ENCODE peak calls at places on chromosomes 1 and 21, in ten cellular contexts. O is H9; W is CD8-positive, alpha-beta T cell; T is ovary; V is colonic mucosa; X is upper lobe of right lung; Q is brain microvascular endothelial cell; M is WTC11; A is progenitor cell of endocrine pancreas; G is neural progenitor cell. I is an unnamed sample.

GRCh38 chr1:245704765-245705164 is 550.0 kb downstream of the KIF26B start:
- DNase-seq in A (no peak), O (peak), G (no peak), Q (peak), M (no peak), T (no peak), X (no peak), W (no peak), V (no peak), I (no peak)

GRCh38 chr21:46207006-46207919 is 21.3 kb downstream of the LSS start:
- DNase-seq in M (peak), W (no peak), A (no peak), G (no peak), V (no peak), X (peak), O (no peak), T (peak), Q (no peak), I (no peak)

GRCh38 chr1:236396665-236397043 is 2.6 kb downstream of the EDARADD start:
- DNase-seq in M (no peak), T (no peak), V (no peak), A (no peak), O (no peak), Q (no peak), W (no peak), X (no peak), G (no peak), I (no peak)

GRCh38 chr1:64062941-64063581 is 140.4 kb upstream of the UBE2U start:
- DNase-seq in O (no peak), Q (no peak), M (no peak), W (no peak), G (no peak), V (no peak), T (no peak), X (no peak), A (no peak), I (no peak)

GRCh38 chr1:40877681-40878080 is 15.5 kb upstream of the CITED4 start:
- DNase-seq in V (peak), G (no peak), M (no peak), X (no peak), T (peak), Q (peak), O (no peak), W (no peak), A (no peak), I (no peak)

GRCh38 chr1:89573410-89573809 is 48.8 kb downstream of the LRRC8B start:
- DNase-seq in T (no peak), X (no peak), Q (no peak), W (no peak), G (no peak), V (no peak), A (no peak), O (no peak), M (no peak), I (no peak)

GRCh38 chr1:10387611-10388386 is 11.1 kb upstream of the PGD start:
- DNase-seq in W (no peak), O (no peak), V (no peak), A (no peak), X (no peak), M (no peak), G (peak), Q (peak), T (peak), I (no peak)

GRCh38 chr1:169325117-169325516 is 42.5 kb downstream of the NME7 start:
- DNase-seq in X (no peak), T (no peak), W (no peak), V (no peak), O (peak), G (peak), Q (no peak), A (no peak), M (peak), I (no peak)

GRCh38 chr1:153963850-153964331 is 554 bp upstream of the SLC39A1 start:
- DNase-seq in O (peak), M (peak), T (peak), V (peak), Q (no peak), W (no peak), X (peak), A (peak), G (peak), I (peak)

GRCh38 chr1:235624751-235625192 is 24.8 kb downstream of the GNG4 start:
- DNase-seq in T (peak), O (no peak), W (no peak), M (no peak), G (no peak), Q (peak), V (no peak), A (no peak), X (no peak), I (no peak)

GRCh38 chr21:32426066-32426465 is 13.6 kb downstream of the EVA1C start:
- DNase-seq in V (no peak), M (no peak), A (no peak), W (no peak), T (no peak), X (no peak), G (no peak), Q (no peak), O (no peak), I (no peak)

GRCh38 chr1:226402615-226403521 is 5.0 kb downstream of the PARP1 start:
- DNase-seq in X (no peak), M (no peak), G (no peak), Q (no peak), V (no peak), A (no peak), O (peak), W (no peak), T (no peak), I (no peak)

GRCh38 chr1:74485622-74486021 is 26.8 kb downstream of the LRRC53 start:
- DNase-seq in Q (no peak), M (no peak), A (no peak), W (no peak), V (no peak), X (no peak), T (no peak), G (no peak), O (no peak), I (no peak)

GRCh38 chr1:40848530-40849189 is 13.5 kb downstream of the CITED4 start:
- DNase-seq in X (peak), G (peak), Q (peak), W (no peak), V (peak), M (peak), O (peak), A (peak), T (peak), I (peak)

GRCh38 chr1:40050863-40051262 is 10.3 kb downstream of the CAP1 start:
- DNase-seq in Q (no peak), G (no peak), O (no peak), V (no peak), W (no peak), X (no peak), T (no peak), M (no peak), A (no peak), I (no peak)

GRCh38 chr21:44315691-44316208 is 15.9 kb downstream of the PFKL start:
- DNase-seq in X (no peak), O (no peak), Q (no peak), W (no peak), T (no peak), G (no peak), A (no peak), M (no peak), V (no peak), I (no peak)

GRCh38 chr21:29549614-29550013 is 250.9 kb downstream of the BACH1 start:
- DNase-seq in O (no peak), Q (no peak), W (no peak), X (no peak), T (no peak), M (no peak), A (no peak), G (no peak), V (no peak), I (no peak)

GRCh38 chr1:149986486-149987296 is 23.8 kb downstream of the OTUD7B start:
- DNase-seq in O (no peak), G (no peak), V (no peak), X (no peak), M (no peak), T (no peak), W (no peak), Q (peak), A (no peak), I (no peak)

GRCh38 chr1:113784104-113784779 is 25.0 kb upstream of the PHTF1 start:
- DNase-seq in A (no peak), O (no peak), X (no peak), Q (no peak), V (no peak), G (no peak), T (no peak), W (no peak), M (no peak), I (no peak)

GRCh38 chr1:64246294-64246917 is 43.0 kb downstream of the UBE2U start:
- DNase-seq in X (no peak), T (no peak), A (no peak), V (no peak), Q (no peak), M (no peak), W (no peak), O (no peak), G (peak), I (no peak)

DNA sequence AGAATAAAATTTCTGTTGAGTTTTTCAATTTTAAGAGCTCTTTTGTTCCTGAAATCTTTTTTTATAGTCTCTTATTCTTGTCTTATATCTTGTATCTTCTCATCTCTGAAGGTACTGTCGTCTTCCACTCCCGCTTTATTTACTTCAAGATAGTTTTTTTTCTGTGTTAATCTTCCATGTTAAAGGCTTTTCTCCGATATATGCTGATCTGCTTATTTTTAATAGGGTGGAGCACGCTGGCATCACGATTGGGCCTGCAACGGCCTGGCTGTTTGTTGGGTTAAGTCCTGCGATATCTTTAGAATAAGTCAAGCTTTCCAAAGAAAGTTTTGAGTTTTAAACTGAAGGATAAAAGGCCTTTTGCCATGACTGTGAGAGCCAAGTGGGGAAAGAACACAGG is 35.7 kb downstream of the MRPS6 start:
- DNase-seq in Q (no peak), T (no peak), A (no peak), G (no peak), O (no peak), V (no peak), W (no peak), M (no peak), X (no peak), I (no peak)
- TF ChIP-seq CTCF in Q (no peak), T (no peak), A (no peak), G (no peak), O (no peak), V (no peak), W (no peak), M (no peak), X (no peak), I (no peak)

DNA sequence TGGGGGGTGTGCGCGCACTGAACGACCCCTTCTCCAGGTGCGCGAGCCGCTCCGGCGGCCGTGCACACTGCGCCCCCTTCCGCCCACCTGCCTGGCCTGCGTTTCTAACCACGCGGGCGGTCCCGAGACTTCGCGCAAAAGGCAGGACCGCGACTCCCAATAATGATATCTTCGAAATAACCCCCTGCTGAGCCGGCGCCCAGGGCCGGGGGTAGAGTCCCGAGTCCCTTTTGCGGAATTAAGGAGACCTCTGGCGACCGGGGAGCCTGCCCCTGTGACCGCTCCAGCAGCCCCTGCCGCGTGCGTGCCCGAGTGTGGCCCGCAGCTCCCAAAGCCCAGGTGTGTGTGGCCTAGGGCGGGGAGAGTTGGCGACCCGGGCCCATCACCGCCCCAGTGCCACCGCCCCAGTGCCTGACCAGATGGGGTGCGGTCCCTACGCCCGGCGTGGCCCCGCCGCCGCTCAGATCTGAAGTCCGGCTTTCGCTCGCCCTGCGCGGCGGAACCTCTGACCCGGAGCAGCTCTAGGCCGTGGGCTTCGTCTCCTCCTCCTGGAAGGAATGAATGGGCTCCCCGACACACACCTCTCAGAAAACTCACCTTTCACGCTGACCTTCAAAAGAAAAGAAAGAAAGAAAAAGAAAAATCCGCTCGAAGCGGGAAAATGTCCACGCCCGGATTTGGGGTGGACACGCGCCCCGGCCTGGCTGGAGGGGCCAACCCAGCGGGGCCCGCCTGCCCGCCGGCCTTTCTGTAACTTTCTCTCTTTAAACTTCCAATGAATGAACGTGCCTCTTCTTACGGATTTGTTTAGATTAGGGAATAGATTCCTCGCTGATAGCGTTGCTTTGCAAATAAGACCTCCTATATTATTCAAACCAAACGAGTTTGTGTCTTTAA is 5.5 kb upstream of the SIM2 start:
- DNase-seq in W (no peak), A (no peak), G (peak), O (peak), X (no peak), Q (no peak), T (no peak), M (peak), V (no peak), I (peak)
- TF ChIP-seq CTCF in W (no peak), A (peak), G (peak), O (peak), X (no peak), Q (peak), T (no peak), M (peak), V (no peak), I (peak)

GRCh38 chr1:234435620-234436019 is 43.4 kb downstream of the TARBP1 start:
- DNase-seq in M (no peak), T (no peak), A (no peak), G (no peak), W (no peak), Q (no peak), O (no peak), X (no peak), V (no peak), I (no peak)

GRCh38 chr1:234438579-234438978 is 40.4 kb downstream of the TARBP1 start:
- DNase-seq in X (no peak), V (no peak), O (no peak), M (no peak), A (no peak), T (no peak), Q (no peak), G (no peak), W (no peak), I (no peak)

GRCh38 chr1:234434706-234435105 is 44.3 kb downstream of the TARBP1 start:
- DNase-seq in V (no peak), A (no peak), O (no peak), M (no peak), Q (no peak), G (no peak), T (no peak), W (no peak), X (no peak), I (no peak)

GRCh38 chr1:234440348-234440747 is 38.6 kb downstream of the TARBP1 start:
- DNase-seq in M (no peak), V (no peak), O (no peak), A (no peak), W (no peak), G (no peak), Q (no peak), X (no peak), T (no peak), I (no peak)

DNA sequence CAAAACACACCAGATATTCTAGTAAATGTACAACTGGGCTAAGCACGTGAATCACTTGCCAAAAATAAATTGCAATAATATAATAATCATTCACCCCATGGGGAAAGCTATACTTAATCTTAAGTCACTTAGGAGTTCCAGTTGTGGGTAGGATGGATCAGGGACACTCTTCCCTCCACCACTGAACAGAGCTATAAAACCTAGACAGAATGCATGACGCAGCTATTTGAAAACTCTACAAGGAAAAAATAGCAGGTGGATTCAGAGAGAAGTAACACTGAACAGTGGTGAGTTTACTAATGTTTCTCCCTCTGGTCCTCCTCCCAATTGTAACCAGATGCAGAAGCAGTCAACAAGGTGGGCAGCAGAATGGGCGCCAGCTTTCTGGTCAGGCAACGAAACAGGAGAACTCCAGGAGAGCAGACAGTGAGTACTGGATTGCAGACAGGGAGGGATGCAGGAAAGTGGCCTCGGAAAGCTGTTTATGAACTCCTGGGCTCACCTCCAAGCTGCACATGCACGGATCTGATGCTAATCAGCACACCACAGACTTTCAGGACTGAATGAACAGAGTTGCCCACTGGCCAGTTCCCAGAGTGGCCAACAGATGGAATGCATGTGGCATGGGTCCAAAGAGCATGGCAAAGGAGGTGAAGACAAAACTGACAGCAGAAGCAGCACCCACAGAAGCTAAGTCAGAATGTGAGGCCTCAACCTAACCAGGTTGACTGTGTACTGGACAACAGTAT is 41.4 kb downstream of the TARBP1 start:
- DNase-seq in W (no peak), V (no peak), X (no peak), G (no peak), A (no peak), Q (no peak), T (no peak), O (no peak), M (no peak), I (no peak)
- TF ChIP-seq CTCF in W (no peak), V (no peak), X (no peak), G (no peak), A (no peak), Q (peak), T (no peak), O (no peak), M (no peak), I (no peak)

GRCh38 chr1:151047925-151048644 is 534 bp downstream of the C1orf56 start:
- DNase-seq in W (peak), O (peak), Q (peak), G (peak), X (peak), A (peak), T (peak), M (peak), V (peak), I (peak)
- TF ChIP-seq CTCF in W (peak), O (peak), Q (peak), G (peak), X (peak), A (peak), T (peak), M (peak), V (no peak), I (peak)

DNA sequence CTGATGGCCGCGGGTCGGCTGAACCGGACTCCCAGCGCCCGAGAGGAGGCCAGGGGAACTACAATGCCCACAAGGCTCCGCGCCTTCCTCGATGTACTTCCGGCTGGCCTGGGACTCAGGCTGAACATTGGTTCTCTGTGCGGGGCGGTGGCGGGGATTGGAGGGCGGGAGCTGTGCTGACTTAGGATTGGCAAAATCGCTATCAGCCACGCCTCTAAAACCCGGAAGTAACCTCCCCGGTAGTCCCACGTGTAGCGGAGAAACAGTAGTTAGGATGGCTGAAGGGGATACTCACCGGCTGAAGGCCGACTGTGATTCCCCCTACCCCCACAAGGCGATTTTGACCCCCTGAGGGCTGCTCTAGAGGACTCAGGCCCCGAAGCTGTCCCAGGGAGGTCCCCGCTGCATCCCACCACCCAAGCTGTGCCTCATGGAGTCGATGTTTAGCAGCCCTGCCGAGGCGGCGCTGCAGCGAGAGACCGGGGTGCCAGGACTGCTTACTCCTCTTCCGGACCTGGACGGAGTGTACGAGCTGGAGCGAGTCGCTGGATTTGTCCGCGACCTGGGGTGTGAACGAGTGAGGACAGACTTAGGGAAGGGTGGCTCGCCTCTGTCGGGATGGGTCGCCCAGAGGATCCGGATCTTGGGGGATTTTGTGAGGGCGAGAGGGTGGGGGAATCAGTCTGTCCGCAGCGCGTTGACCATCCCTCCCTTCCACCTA is at the start of gene DPH2:
- DNase-seq in G (peak), O (peak), Q (peak), A (peak), M (peak), V (peak), T (peak), W (peak), X (peak), I (peak)
- TF ChIP-seq CTCF in G (peak), O (peak), Q (peak), A (peak), M (no peak), V (no peak), T (no peak), W (no peak), X (no peak), I (no peak)

DNA sequence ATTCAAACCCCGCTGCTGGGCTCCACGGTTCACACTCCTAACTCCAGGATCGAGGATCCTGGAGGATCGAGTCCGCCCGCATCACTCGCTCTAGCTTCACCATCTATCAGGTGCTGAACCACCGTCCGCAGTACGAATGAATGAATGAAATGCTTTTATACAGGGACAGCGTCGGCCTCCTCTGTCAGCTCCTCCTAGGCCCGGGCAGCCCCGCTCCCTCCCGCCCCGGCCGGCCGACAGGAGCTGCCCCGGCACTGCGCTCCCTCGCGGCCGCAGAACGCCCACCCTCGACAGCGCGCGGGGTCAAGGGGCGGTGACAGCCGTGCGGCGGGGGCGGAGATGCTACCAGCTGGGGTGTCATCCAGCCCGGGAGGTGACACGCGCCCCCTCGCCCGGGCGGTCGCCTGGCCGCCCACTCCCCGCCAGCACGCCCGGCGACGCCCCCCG is 520 bp downstream of the ZBTB17 start:
- DNase-seq in M (peak), W (peak), X (peak), A (peak), V (peak), G (peak), T (no peak), Q (peak), O (peak), I (peak)
- TF ChIP-seq CTCF in M (no peak), W (no peak), X (peak), A (peak), V (no peak), G (peak), T (no peak), Q (no peak), O (peak), I (peak)

GRCh38 chr1:231691618-231692259 is 65.1 kb downstream of the DISC1 start:
- DNase-seq in Q (peak), A (no peak), O (peak), W (no peak), V (no peak), T (peak), G (peak), M (peak), X (no peak), I (peak)
- TF ChIP-seq CTCF in Q (peak), A (peak), O (peak), W (no peak), V (no peak), T (peak), G (peak), M (peak), X (peak), I (peak)

GRCh38 chr1:46996659-46997281 is 26.7 kb upstream of the CYP4X1 start:
- DNase-seq in M (no peak), T (no peak), G (no peak), A (no peak), V (no peak), W (no peak), X (no peak), O (no peak), Q (no peak), I (no peak)

GRCh38 chr1:47004004-47004403 is 19.5 kb upstream of the CYP4X1 start:
- DNase-seq in X (no peak), M (no peak), A (no peak), W (no peak), V (no peak), T (no peak), Q (no peak), G (no peak), O (no peak), I (no peak)

GRCh38 chr1:47002211-47002610 is 21.3 kb upstream of the CYP4X1 start:
- DNase-seq in V (no peak), X (no peak), G (no peak), A (no peak), T (no peak), O (no peak), M (no peak), Q (no peak), W (no peak), I (no peak)
- TF ChIP-seq CTCF in V (no peak), X (no peak), G (peak), A (no peak), T (no peak), O (peak), M (no peak), Q (peak), W (no peak), I (peak)

I was measured in neural crest cell.